ENCODE peak calls at places on chromosomes 2 and 18, in ten cellular contexts. T is lower leg skin; O is mesothelial cell of epicardium; W is SW 1271; G is activated CD8-positive, alpha-beta memory T cell treated with anti-CD3 and anti-CD28 coated beads, Interleukin-2, amount 50 U/mL, for 48 hours; D is neural progenitor cell; H is right cardiac atrium; X is H7; U is fibroblast of mammary gland; L is GM04504. P is an unnamed sample.

GRCh38 chr2:219698684-219699439 is 71.4 kb downstream of the SLC4A3 start:
- DNase-seq in T (no peak), O (no peak), W (no peak), G (no peak), D (peak), H (no peak), X (no peak), U (no peak), L (no peak), P (no peak)

GRCh38 chr18:68841301-68841700 is 43.4 kb downstream of the CCDC102B start:
- DNase-seq in T (no peak), O (no peak), W (no peak), G (no peak), D (no peak), H (no peak), X (no peak), U (peak), L (no peak), P (no peak)

GRCh38 chr2:232857158-232857563 is 12.9 kb upstream of the SNORC start:
- DNase-seq in T (no peak), O (no peak), W (no peak), G (no peak), D (no peak), H (no peak), X (no peak), U (no peak), L (no peak), P (no peak)

GRCh38 chr2:28583899-28584553 is 88.2 kb downstream of the PLB1 start:
- DNase-seq in T (peak), O (no peak), W (peak), G (peak), D (no peak), H (peak), X (peak), U (peak), L (peak), P (peak)

GRCh38 chr2:34901739-34902138 is 1302.6 kb upstream of the FAM98A start:
- DNase-seq in T (no peak), O (no peak), W (no peak), G (no peak), D (no peak), H (no peak), X (no peak), U (no peak), L (no peak), P (no peak)

GRCh38 chr2:85748948-85749875 is 4.6 kb upstream of the ATOH8 start:
- DNase-seq in T (no peak), O (no peak), W (no peak), G (no peak), D (no peak), H (peak), X (no peak), U (no peak), L (no peak), P (no peak)

GRCh38 chr2:7203056-7203467 is 285.9 kb downstream of the RNF144A start:
- DNase-seq in T (peak), O (no peak), W (peak), G (peak), D (peak), H (no peak), X (peak), U (peak), L (peak), P (peak)

GRCh38 chr2:229852565-229852964 is 69.2 kb downstream of the TRIP12 start:
- DNase-seq in T (no peak), O (no peak), W (no peak), G (no peak), D (no peak), H (no peak), X (no peak), U (peak), L (no peak), P (no peak)

GRCh38 chr2:201926071-201926470 is 107.6 kb upstream of the FZD7 start:
- DNase-seq in T (no peak), O (no peak), W (no peak), G (no peak), D (no peak), H (no peak), X (no peak), U (peak), L (no peak), P (no peak)

GRCh38 chr2:237291138-237291792 is 122.7 kb downstream of the COL6A3 start:
- DNase-seq in T (peak), O (peak), W (peak), G (peak), D (no peak), H (peak), X (no peak), U (peak), L (peak), P (peak)

GRCh38 chr2:232563580-232563979 is 13.1 kb downstream of the EIF4E2 start:
- DNase-seq in T (no peak), O (no peak), W (no peak), G (no peak), D (no peak), H (no peak), X (no peak), U (peak), L (no peak), P (no peak)

GRCh38 chr2:164514491-164514890 is 106.8 kb downstream of the GRB14 start:
- DNase-seq in T (peak), O (no peak), W (no peak), G (no peak), D (no peak), H (no peak), X (no peak), U (peak), L (no peak), P (no peak)

GRCh38 chr18:46407471-46408166 is 249.4 kb downstream of the LOXHD1 start:
- DNase-seq in T (no peak), O (no peak), W (no peak), G (no peak), D (no peak), H (no peak), X (no peak), U (peak), L (no peak), P (no peak)

GRCh38 chr2:75389271-75389670 is 171.5 kb downstream of the EVA1A start:
- DNase-seq in T (no peak), O (no peak), W (no peak), G (no peak), D (no peak), H (no peak), X (no peak), U (no peak), L (no peak), P (no peak)

GRCh38 chr2:107545851-107546250 is 280.8 kb upstream of the RGPD4 start:
- DNase-seq in T (no peak), O (no peak), W (no peak), G (no peak), D (no peak), H (no peak), X (no peak), U (no peak), L (no peak), P (no peak)

P was measured in Panc1.